ENCODE peak calls at places on chromosome 10, in ten cellular contexts. V is hepatocyte; H is H1; K is WERI-Rb-1; F is stomach; B is CD8-positive, alpha-beta memory T cell; C is SK-N-MC; W is fibroblast of lung; I is body of pancreas; Z is colonic mucosa. D is an unnamed sample.

GRCh38 chr10:19847321-19847720 is 31.1 kb downstream of the PLXDC2 start:
- DNase-seq in K (no peak), B (no peak), F (no peak), H (no peak), Z (no peak), I (no peak), V (peak; percentile 22), C (no peak), W (peak; percentile 88), D (no peak)

GRCh38 chr10:48983648-48984359 is 44.2 kb upstream of the LRRC18 start:
- DNase-seq in C (no peak), B (no peak), H (no peak), W (no peak), K (no peak), Z (no peak), F (no peak), I (no peak), V (no peak), D (no peak)

GRCh38 chr10:90742189-90742588 is 115.7 kb downstream of the HTR7 start:
- DNase-seq in V (no peak), Z (no peak), F (no peak), B (no peak), I (no peak), K (no peak), W (peak; percentile 71), C (no peak), H (no peak), D (no peak)

GRCh38 chr10:124084693-124085092 is 8.7 kb downstream of the CHST15 start:
- DNase-seq in C (no peak), B (no peak), W (no peak), K (no peak), H (no peak), V (no peak), Z (no peak), I (no peak), F (no peak), D (no peak)

GRCh38 chr10:14474656-14475055 is 143.9 kb upstream of the FRMD4A start:
- DNase-seq in C (no peak), F (no peak), K (no peak), V (no peak), H (no peak), Z (no peak), B (no peak), W (no peak), I (no peak), D (no peak)

GRCh38 chr10:126704637-126705036 is 34.1 kb upstream of the C10orf90 start:
- DNase-seq in K (no peak), I (no peak), H (no peak), F (no peak), Z (no peak), C (no peak), B (no peak), W (no peak), V (no peak), D (no peak)

GRCh38 chr10:44352316-44353127 is 32.4 kb downstream of the CXCL12 start:
- DNase-seq in H (no peak), K (no peak), I (peak; percentile 86), Z (peak; percentile 39), C (no peak), B (no peak), V (peak; percentile 32), W (peak; percentile 66), F (peak; percentile 28), D (no peak)

GRCh38 chr10:9850415-9850814 is 1167.3 kb upstream of the CELF2 start:
- DNase-seq in F (peak; percentile 35), H (no peak), V (no peak), Z (no peak), I (peak; percentile 62), C (no peak), B (no peak), K (no peak), W (no peak), D (no peak)

GRCh38 chr10:95387383-95387782 is 96.6 kb upstream of the PDLIM1 start:
- DNase-seq in C (no peak), K (no peak), W (no peak), B (no peak), Z (no peak), F (no peak), I (no peak), V (no peak), H (no peak), D (no peak)

GRCh38 chr10:102814873-102815661 is 22.1 kb downstream of the CYP17A1 start:
- DNase-seq in W (peak; percentile 72), Z (no peak), V (peak; percentile 54), B (no peak), I (peak; percentile 36), F (peak; percentile 66), C (no peak), K (no peak), H (no peak), D (peak; percentile 79)

GRCh38 chr10:113357688-113358306 is 195.1 kb upstream of the HABP2 start:
- DNase-seq in I (no peak), H (no peak), F (no peak), K (no peak), W (no peak), V (no peak), B (no peak), Z (no peak), C (no peak), D (no peak)

GRCh38 chr10:28375399-28376354 is 72.8 kb upstream of the MPP7 start:
- DNase-seq in C (no peak), H (no peak), B (no peak), I (peak; percentile 50), W (peak; percentile 85), V (peak; percentile 51), Z (peak; percentile 59), F (no peak), K (no peak), D (no peak)

GRCh38 chr10:88755753-88756152 is 4.1 kb upstream of the LIPN start:
- DNase-seq in C (no peak), W (no peak), V (no peak), I (no peak), B (no peak), H (no peak), K (no peak), Z (no peak), F (no peak), D (no peak)

GRCh38 chr10:86937502-86938154 is 19.8 kb downstream of the MMRN2 start:
- DNase-seq in W (no peak), H (no peak), F (no peak), C (no peak), V (no peak), K (no peak), Z (peak; percentile 13), I (no peak), B (no peak), D (no peak)

GRCh38 chr10:26331376-26331775 is 106.8 kb upstream of the APBB1IP start:
- DNase-seq in K (no peak), I (no peak), B (no peak), Z (no peak), V (no peak), F (no peak), H (no peak), W (no peak), C (no peak), D (no peak)

GRCh38 chr10:33465747-33466146 is 131.3 kb upstream of the NRP1 start:
- DNase-seq in V (no peak), K (no peak), H (no peak), F (no peak), Z (no peak), C (no peak), B (no peak), W (no peak), I (no peak), D (no peak)

GRCh38 chr10:118342638-118343020 is 505 bp upstream of the FAM204A start:
- DNase-seq in B (no peak), K (no peak), F (no peak), C (no peak), H (no peak), I (peak; percentile 13), V (no peak), Z (no peak), W (peak; percentile 2), D (no peak)

GRCh38 chr10:33950216-33950615 is 615.7 kb upstream of the NRP1 start:
- DNase-seq in H (no peak), W (no peak), B (no peak), Z (no peak), V (no peak), K (no peak), F (no peak), I (no peak), C (no peak), D (no peak)

GRCh38 chr10:14477408-14477710 is 146.6 kb upstream of the FRMD4A start:
- DNase-seq in I (no peak), B (no peak), Z (no peak), H (no peak), V (no peak), F (no peak), W (peak; percentile 86), K (no peak), C (no peak), D (no peak)

GRCh38 chr10:3100856-3101640 is 33.7 kb downstream of the PFKP start:
- DNase-seq in V (no peak), K (no peak), C (no peak), F (no peak), I (no peak), Z (no peak), B (no peak), H (no peak), W (no peak), D (no peak)
- H3K36me3 ChIP-seq in V (no peaks in the 10 kb centered on the region), K (peaks cover 3% of the 10 kb centered on the region), C (peaks cover 51% of the 10 kb centered on the region), F (peaks cover 12% of the 10 kb centered on the region), I (no peaks in the 10 kb centered on the region), Z (peaks cover 8% of the 10 kb centered on the region), B (peaks cover 16% of the 10 kb centered on the region), H (peaks cover 65% of the 10 kb centered on the region), W (peaks cover 29% of the 10 kb centered on the region), D (peaks cover 69% of the 10 kb centered on the region)

DNA sequence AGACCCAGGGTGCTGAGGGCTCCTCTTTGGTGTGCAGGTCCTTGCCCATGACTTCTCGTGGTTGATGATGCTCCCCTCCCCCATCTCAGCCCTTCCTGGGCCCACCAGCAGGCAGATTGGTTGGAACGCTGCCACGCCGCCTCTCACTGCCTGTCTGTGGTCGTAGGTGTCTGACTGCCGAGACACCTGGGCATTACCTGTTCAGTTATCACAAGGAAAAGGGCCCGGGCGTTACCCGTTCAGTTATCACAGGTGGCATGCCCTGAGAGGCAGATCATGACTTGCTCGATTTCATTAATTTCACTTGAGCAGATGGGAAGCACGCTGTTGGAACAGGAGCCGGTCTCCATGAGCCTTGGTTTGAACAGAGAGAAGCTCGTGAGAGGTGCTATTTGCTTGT is 42.5 kb downstream of the TACR2 start:
- DNase-seq in K (no peak), Z (no peak), C (no peak), B (no peak), H (no peak), V (no peak), W (no peak), I (no peak), F (no peak), D (no peak)
- H3K36me3 ChIP-seq in K (peaks cover 36% of the 10 kb centered on the region), Z (peaks cover 5% of the 10 kb centered on the region), C (no peaks in the 10 kb centered on the region), B (peaks cover 42% of the 10 kb centered on the region), H (peaks cover 46% of the 10 kb centered on the region), V (no peaks in the 10 kb centered on the region), W (peaks cover 11% of the 10 kb centered on the region), I (no peaks in the 10 kb centered on the region), F (peaks cover 50% of the 10 kb centered on the region), D (peaks cover 100% of the 10 kb centered on the region)

GRCh38 chr10:132626019-132626760 is 88.6 kb downstream of the INPP5A start:
- DNase-seq in V (no peak), I (peak; percentile 7), K (no peak), F (no peak), B (no peak), H (no peak), W (no peak), Z (no peak), C (no peak), D (peak; percentile 53)
- H3K36me3 ChIP-seq in V (no peaks in the 10 kb centered on the region), I (no peaks in the 10 kb centered on the region), K (no peaks in the 10 kb centered on the region), F (no peaks in the 10 kb centered on the region), B (no peaks in the 10 kb centered on the region), H (no peaks in the 10 kb centered on the region), W (no peaks in the 10 kb centered on the region), Z (no peaks in the 10 kb centered on the region), C (no peaks in the 10 kb centered on the region), D (no peaks in the 10 kb centered on the region)

GRCh38 chr10:94343159-94343558 is 19.6 kb downstream of the NOC3L start:
- DNase-seq in I (no peak), H (no peak), K (no peak), B (no peak), Z (no peak), W (no peak), V (no peak), F (no peak), C (no peak), D (no peak)
- H3K36me3 ChIP-seq in I (peaks cover 6% of the 10 kb centered on the region), H (peaks cover 88% of the 10 kb centered on the region), K (peaks cover 52% of the 10 kb centered on the region), B (peaks cover 29% of the 10 kb centered on the region), Z (peaks cover 7% of the 10 kb centered on the region), W (peaks cover 10% of the 10 kb centered on the region), V (no peaks in the 10 kb centered on the region), F (peaks cover 6% of the 10 kb centered on the region), C (peaks cover 40% of the 10 kb centered on the region), D (peaks cover 35% of the 10 kb centered on the region)

D was measured in spleen.